ENCODE peak calls at places on chromosomes 2 and 18, in four cellular contexts. Y is substantia nigra, Q is tibial nerve, L is A549. K is an unnamed sample.

GRCh38 chr2:46073540-46074018 is 223.6 kb upstream of the EPAS1 start:
- DNase-seq in Y (no peak), L (peak), Q (no peak), K (peak)

GRCh38 chr18:42564761-42565160 is 550.7 kb downstream of the RIT2 start:
- DNase-seq in L (no peak), Y (no peak), Q (no peak), K (no peak)

GRCh38 chr2:9649261-9649660 is 18.5 kb upstream of the YWHAQ start:
- DNase-seq in L (no peak), Y (no peak), Q (no peak), K (no peak)

GRCh38 chr18:58337688-58338087 is 291.2 kb downstream of the ALPK2 start:
- DNase-seq in L (no peak), Y (no peak), Q (no peak), K (no peak)

GRCh38 chr2:222791946-222792649 is 68.7 kb upstream of the ACSL3 start:
- DNase-seq in Q (peak), Y (peak), L (no peak), K (no peak)

GRCh38 chr2:66850406-66850805 is 415.5 kb downstream of the MEIS1 start:
- DNase-seq in Y (no peak), Q (no peak), L (no peak), K (no peak)

GRCh38 chr2:46632349-46632748 is 153.0 kb downstream of the TMEM247 start:
- DNase-seq in Y (no peak), L (peak), Q (no peak), K (no peak)

GRCh38 chr2:214543386-214543955 is 132.6 kb downstream of the VWC2L start:
- DNase-seq in Y (no peak), L (no peak), Q (no peak), K (peak)

GRCh38 chr2:65566617-65567016 is 134.2 kb upstream of the SPRED2 start:
- DNase-seq in Y (no peak), L (no peak), Q (no peak), K (peak)

GRCh38 chr2:24493713-24494112 is 2.7 kb downstream of the NCOA1 start:
- DNase-seq in Q (no peak), Y (no peak), L (no peak), K (no peak)

GRCh38 chr2:226699321-226699720 is 100.3 kb downstream of the IRS1 start:
- DNase-seq in L (peak), Y (no peak), Q (peak), K (no peak)

GRCh38 chr2:67574230-67574629 is 177.1 kb downstream of the ETAA1 start:
- DNase-seq in L (peak), Y (no peak), Q (no peak), K (no peak)

GRCh38 chr2:231364961-231365810 is 30.3 kb upstream of the B3GNT7 start:
- DNase-seq in Y (no peak), L (peak), Q (no peak), K (peak)

GRCh38 chr18:68721681-68722583 is 7.0 kb upstream of the TMX3 start:
- DNase-seq in Q (no peak), Y (no peak), L (no peak), K (no peak)

GRCh38 chr2:5365871-5366461 is 326.2 kb upstream of the SOX11 start:
- DNase-seq in Y (peak), Q (peak), L (peak), K (no peak)

GRCh38 chr2:124264496-124265160 is 239.5 kb downstream of the CNTNAP5 start:
- DNase-seq in Y (no peak), Q (no peak), L (no peak), K (no peak)

GRCh38 chr2:10966056-10966455 is 54.3 kb downstream of the KCNF1 start:
- DNase-seq in Q (no peak), L (no peak), Y (no peak), K (no peak)

GRCh38 chr2:124973396-124973795 is 948.3 kb downstream of the CNTNAP5 start:
- DNase-seq in Q (no peak), Y (no peak), L (no peak), K (no peak)

GRCh38 chr2:224954980-224955379 is 87.3 kb downstream of the DOCK10 start:
- DNase-seq in Y (no peak), L (no peak), Q (no peak), K (no peak)

GRCh38 chr18:8957731-8958130 is 144.8 kb upstream of the NDUFV2 start:
- DNase-seq in Y (no peak), L (no peak), Q (no peak), K (no peak)

GRCh38 chr2:56768973-56769372 is 585.2 kb downstream of the CCDC85A start:
- DNase-seq in L (no peak), Q (no peak), Y (no peak), K (no peak)

GRCh38 chr2:216339456-216340279 is 32.6 kb downstream of the MARCHF4 start:
- DNase-seq in L (peak), Y (no peak), Q (no peak), K (no peak)
- H3K27ac ChIP-seq in L (no peak), Y (no peak), Q (no peak), K (no peak)

DNA sequence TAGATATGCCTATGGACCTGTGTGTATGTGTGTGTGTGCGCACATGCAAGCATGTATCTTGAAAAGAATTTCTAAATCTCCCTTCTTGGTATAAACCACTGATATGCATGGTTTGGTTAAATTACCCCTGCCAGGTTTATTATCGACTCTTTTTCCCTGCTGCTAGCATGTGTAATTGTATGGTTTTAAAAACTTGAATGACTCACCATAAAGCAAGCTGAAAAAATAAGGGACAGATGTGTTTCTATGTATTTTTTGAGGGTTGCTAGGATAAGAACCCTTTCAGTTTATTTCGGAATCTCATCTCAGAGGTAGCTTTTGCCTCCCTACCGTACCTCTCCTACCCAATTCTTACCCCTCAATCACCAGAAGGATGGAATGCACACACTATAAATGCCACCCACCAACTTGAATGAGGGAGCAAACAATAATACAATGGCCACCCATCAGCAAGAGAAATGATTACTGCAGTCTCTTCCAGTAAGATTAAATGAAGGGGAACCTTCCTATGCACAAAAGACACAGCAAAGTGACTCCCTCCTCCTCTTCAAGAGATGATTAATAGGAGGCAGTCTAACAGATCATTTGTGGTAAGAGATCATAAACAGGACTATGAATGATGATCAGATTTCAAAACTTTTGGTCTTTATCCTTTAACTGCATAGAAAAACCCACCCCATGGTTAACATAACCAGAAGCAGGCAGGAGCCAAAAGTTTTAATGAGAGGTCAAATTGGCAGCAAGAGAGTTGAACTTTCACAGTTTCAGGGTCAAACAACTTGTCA is 357.2 kb downstream of the SATB2 start:
- DNase-seq in Y (no peak), Q (no peak), L (no peak), K (no peak)
- H3K27ac ChIP-seq in Y (no peak), Q (no peak), L (no peak), K (no peak)

DNA sequence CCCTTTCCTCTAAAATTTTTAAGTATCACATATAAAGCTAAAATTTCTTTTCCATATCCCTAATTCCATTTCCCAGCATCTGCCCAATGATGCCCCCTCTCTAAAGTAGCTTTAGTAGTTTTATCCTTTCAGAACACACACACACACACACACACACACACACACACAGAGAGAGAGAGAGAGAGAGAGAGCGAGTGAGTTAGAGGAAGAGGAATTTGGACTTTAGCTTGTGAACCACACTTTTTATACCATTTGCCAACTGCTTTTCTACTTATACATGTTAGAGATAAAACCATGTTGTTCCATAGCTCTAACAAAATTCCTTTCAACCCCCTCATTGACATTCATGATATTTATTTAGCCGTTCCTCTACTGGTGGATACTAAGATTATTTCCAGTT is 229.9 kb upstream of the SP5 start:
- DNase-seq in Y (no peak), Q (no peak), L (no peak), K (no peak)
- H3K27ac ChIP-seq in Y (no peak), Q (no peak), L (no peak), K (no peak)

DNA sequence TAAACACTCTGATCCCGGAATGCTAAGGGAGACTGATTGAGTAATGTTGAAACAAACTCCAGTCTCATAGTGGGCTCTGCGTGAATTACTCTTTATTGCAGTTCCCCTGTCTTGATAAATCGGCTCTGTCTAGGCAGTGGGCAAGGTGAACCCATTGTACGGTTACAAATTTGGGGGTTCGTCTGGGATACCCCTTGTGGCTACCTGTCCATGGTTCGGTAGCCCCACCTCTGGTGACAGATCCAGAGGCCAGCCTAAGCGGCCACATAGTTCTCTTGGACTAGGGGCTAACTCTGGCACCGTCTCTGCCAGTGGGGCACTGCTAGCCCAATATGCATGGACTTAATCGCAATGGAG is 1.1 kb upstream of the STARD7 start:
- DNase-seq in Q (no peak), Y (no peak), L (no peak), K (no peak)
- H3K27ac ChIP-seq in Q (no peak), Y (peak), L (peak), K (no peak)

GRCh38 chr2:123015186-123015585 is 1009.9 kb upstream of the CNTNAP5 start:
- DNase-seq in L (no peak), Y (no peak), Q (no peak), K (no peak)
- H3K27ac ChIP-seq in L (no peak), Y (no peak), Q (no peak), K (no peak)

GRCh38 chr2:74947703-74948102 is 10.7 kb upstream of the POLE4 start:
- DNase-seq in Q (no peak), Y (no peak), L (no peak), K (no peak)

GRCh38 chr2:74954500-74954874 is 4.0 kb upstream of the POLE4 start:
- DNase-seq in Y (no peak), Q (no peak), L (no peak), K (no peak)

GRCh38 chr2:74951211-74951754 is 7.2 kb upstream of the POLE4 start:
- DNase-seq in L (no peak), Q (no peak), Y (no peak), K (no peak)

GRCh38 chr2:74953796-74954499 is 4.5 kb upstream of the POLE4 start:
- DNase-seq in Y (no peak), L (no peak), Q (no peak), K (no peak)

DNA sequence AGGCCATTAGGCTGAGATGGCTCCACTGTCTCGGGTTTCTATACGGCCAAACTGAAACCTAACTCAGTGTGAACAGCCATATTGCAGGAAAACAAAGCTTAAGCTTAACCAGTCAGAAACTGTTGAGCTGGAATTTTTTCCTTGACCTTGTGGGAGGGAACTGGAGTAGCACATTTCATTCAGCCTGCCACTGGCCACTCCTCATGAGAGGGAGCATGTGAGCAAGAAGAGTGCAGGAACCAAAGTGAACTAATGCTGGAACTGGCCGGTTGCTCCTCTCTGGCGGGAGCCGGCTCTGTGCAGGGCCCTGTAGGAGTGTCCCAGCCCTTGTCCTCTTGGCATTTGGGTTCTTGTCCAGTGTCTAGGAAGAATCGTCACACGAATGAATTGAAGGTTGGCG is 5.9 kb upstream of the POLE4 start:
- DNase-seq in L (peak), Q (no peak), Y (no peak), K (no peak)
- H3K27ac ChIP-seq in L (no peak), Q (no peak), Y (no peak), K (no peak)

DNA sequence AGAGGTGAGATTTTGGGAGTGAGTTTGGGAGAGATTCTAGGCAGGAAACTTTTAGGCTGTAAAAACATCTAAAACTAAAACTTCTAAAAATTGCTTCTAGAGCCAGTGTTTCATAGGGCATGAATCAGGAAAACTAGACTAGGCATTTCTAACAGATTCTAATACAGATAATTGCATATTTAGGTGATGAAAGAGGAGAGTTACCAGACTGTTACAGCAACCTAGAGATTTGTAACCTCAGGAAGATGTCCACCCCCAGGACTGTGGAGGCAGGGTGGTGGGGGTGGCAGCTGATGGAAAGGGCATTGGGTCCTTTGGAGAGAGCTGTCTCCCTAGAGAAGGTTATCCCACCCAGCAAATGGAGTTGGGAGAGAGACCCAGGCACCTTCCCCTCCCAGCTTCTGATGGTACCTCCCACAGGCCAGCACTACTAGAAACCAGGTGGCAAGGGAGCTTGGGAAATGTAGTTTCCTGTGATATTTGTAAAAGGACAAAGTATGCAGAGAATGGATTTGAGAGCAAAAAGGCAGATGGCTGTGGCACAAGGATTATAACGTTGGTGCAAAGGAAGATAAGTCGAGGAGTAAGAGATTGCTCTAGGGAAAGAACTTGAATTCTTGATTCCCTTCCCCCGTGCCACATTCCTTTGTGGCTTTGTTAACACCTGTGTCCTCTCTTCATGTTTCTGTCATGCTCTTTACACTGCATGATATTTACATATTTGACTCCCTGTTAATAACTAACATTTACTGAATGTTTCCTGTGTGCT is 75.6 kb upstream of the MGAT5 start:
- DNase-seq in Q (no peak), L (no peak), Y (no peak), K (no peak)
- H3K27ac ChIP-seq in Q (no peak), L (no peak), Y (no peak), K (peak)

DNA sequence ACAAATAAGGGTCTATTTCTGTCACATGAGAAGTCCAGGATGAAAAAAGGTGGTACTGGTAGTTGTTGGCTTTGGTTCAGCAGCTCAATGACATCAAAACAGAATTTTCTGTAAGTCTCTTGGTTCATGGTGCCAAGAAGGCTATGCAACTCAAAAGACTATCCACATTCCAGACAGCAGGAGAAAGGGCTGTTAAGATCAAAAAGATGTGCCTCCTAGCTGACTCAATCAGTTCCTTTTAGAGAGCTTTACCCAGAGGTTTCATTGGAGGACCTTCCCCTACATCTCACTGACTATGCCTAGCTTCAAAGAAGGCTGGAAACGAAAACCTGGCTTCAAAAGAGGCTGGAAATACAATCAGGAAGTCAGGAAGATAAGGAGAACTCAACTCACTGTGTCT is 98.0 kb downstream of the DYM start:
- DNase-seq in Y (no peak), Q (no peak), L (no peak), K (no peak)
- H3K27ac ChIP-seq in Y (no peak), Q (no peak), L (no peak), K (no peak)

GRCh38 chr2:69544951-69545350 is 98.6 kb downstream of the AAK1 start:
- DNase-seq in L (no peak), Y (no peak), Q (no peak), K (no peak)

GRCh38 chr2:69539549-69539908 is 102.3 kb upstream of the NFU1 start:
- DNase-seq in Q (no peak), Y (no peak), L (no peak), K (no peak)

GRCh38 chr2:69535739-69536374 is 98.6 kb upstream of the NFU1 start:
- DNase-seq in Y (no peak), L (no peak), Q (no peak), K (no peak)

GRCh38 chr2:69538249-69538648 is 101.0 kb upstream of the NFU1 start:
- DNase-seq in Y (no peak), L (no peak), Q (no peak), K (no peak)

GRCh38 chr2:69538872-69539548 is 101.8 kb upstream of the NFU1 start:
- DNase-seq in Q (no peak), Y (no peak), L (no peak), K (no peak)
- H3K27ac ChIP-seq in Q (no peak), Y (no peak), L (no peak), K (no peak)

GRCh38 chr2:179424571-179424970 is 159.9 kb upstream of the SESTD1 start:
- DNase-seq in Q (no peak), Y (no peak), L (no peak), K (no peak)

GRCh38 chr2:179428659-179429058 is 164.0 kb upstream of the SESTD1 start:
- DNase-seq in Y (no peak), Q (peak), L (no peak), K (no peak)

GRCh38 chr2:179429597-179429996 is 165.0 kb upstream of the SESTD1 start:
- DNase-seq in L (no peak), Y (no peak), Q (no peak), K (no peak)

GRCh38 chr2:179427065-179427464 is 162.4 kb upstream of the SESTD1 start:
- DNase-seq in Q (no peak), Y (no peak), L (no peak), K (no peak)

DNA sequence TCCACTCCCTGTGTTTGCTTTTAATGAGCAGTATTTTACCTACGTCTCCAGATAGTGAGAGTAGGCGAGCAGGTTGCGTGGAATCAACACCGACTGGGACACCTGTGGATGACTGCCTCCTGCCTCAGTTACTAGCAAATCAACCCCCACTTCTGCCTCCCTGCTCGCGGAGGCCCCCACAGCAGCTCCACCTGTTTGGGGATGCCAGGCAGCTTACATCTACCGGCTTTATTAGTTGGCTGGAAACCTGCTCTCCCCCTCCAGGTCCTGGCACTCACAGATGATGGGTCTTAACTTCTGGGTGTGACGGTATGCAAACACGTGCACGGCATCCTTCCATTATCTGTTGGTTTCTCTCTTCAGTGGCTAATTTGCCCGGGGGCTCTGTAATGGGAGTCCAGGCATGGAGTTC is 164.4 kb upstream of the SESTD1 start:
- DNase-seq in Q (no peak), L (no peak), Y (no peak), K (no peak)
- H3K27ac ChIP-seq in Q (no peak), L (no peak), Y (no peak), K (no peak)

K was measured in epithelial cell of prostate.